ENCODE peak calls at places on chromosomes 3 and 15, in seven cellular contexts. D is tibial nerve, A is tibial artery, V is MM.1S, N is GM23338, Y is IMR-90, J is hepatocyte. P is an unnamed sample. For H3K4me1 and H3K36me3, the result is how much of the 10 kb centered on the place peaks cover.

GRCh38 chr3:146131616-146132410 is 29.2 kb downstream of the PLOD2 start:
- DNase-seq in D (no peak), A (no peak), V (no peak), N (no peak), Y (peak), J (no peak), P (no peak)

GRCh38 chr3:149586871-149587270 is 71.0 kb downstream of the WWTR1 start:
- DNase-seq in D (no peak), A (no peak), V (no peak), N (no peak), Y (peak), J (no peak), P (no peak)

GRCh38 chr15:52730163-52730562 is 51.0 kb upstream of the ATOSA start:
- DNase-seq in D (no peak), A (peak), V (peak), N (no peak), Y (peak), J (no peak), P (no peak)

GRCh38 chr3:98779936-98780335 is 16.8 kb downstream of the ST3GAL6 start:
- DNase-seq in D (no peak), A (no peak), V (no peak), N (no peak), Y (peak), J (no peak), P (no peak)

GRCh38 chr3:49629866-49630265 is 44.3 kb upstream of the APEH start:
- DNase-seq in D (no peak), A (no peak), V (no peak), N (no peak), Y (no peak), J (no peak), P (no peak)

GRCh38 chr3:170738756-170739155 is 131.2 kb downstream of the RPL22L1 start:
- DNase-seq in D (no peak), A (no peak), V (no peak), N (no peak), Y (no peak), J (no peak), P (no peak)

GRCh38 chr3:61704807-61705206 is 143.4 kb downstream of the PTPRG start:
- DNase-seq in D (no peak), A (no peak), V (peak), N (no peak), Y (no peak), J (no peak), P (no peak)

GRCh38 chr15:38226867-38227266 is 25.8 kb upstream of the SPRED1 start:
- DNase-seq in D (peak), A (no peak), V (no peak), N (no peak), Y (peak), J (peak), P (no peak)

GRCh38 chr15:93900476-93901400 is 330.6 kb upstream of the MCTP2 start:
- DNase-seq in D (no peak), A (no peak), V (no peak), N (peak), Y (no peak), J (no peak), P (peak)

GRCh38 chr3:186976802-186977201 is 46.5 kb downstream of the ST6GAL1 start:
- DNase-seq in D (no peak), A (no peak), V (no peak), N (no peak), Y (no peak), J (no peak), P (no peak)

GRCh38 chr3:193841581-193841980 is 248.6 kb downstream of the OPA1 start:
- DNase-seq in D (no peak), A (no peak), V (no peak), N (no peak), Y (no peak), J (no peak), P (no peak)
- H3K4me1 ChIP-seq in D (under half), A (under half), V (under half), N (under half), Y (under half), J (under half), P (under half)

DNA sequence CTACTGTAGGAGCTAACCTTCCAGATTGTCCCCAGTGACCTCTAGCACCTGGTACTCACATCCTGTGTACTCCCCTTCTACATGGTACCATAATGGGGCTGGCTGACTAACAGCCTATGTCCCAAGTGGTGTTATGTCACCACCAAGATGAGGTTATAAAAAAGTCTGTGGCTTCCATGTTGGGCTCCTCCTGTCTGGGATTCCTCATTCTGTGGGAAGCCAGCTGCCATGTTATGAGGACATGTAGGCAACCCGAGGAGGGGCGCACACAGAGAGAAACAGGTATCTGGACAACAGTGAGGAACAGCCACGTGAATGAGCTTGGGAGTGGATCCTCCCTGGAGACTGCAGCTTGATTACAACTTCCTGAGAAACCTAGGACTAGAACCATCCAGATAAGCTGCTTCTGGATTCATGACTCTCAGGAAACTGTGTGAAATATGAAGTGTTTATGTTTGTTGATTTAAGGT is 21.8 kb downstream of the GOLIM4 start:
- DNase-seq in D (no peak), A (no peak), V (no peak), N (no peak), Y (no peak), J (no peak), P (no peak)
- H3K36me3 ChIP-seq in D (under half), A (under half), V (under half), N (under half), Y (under half), J (under half), P (under half)

DNA sequence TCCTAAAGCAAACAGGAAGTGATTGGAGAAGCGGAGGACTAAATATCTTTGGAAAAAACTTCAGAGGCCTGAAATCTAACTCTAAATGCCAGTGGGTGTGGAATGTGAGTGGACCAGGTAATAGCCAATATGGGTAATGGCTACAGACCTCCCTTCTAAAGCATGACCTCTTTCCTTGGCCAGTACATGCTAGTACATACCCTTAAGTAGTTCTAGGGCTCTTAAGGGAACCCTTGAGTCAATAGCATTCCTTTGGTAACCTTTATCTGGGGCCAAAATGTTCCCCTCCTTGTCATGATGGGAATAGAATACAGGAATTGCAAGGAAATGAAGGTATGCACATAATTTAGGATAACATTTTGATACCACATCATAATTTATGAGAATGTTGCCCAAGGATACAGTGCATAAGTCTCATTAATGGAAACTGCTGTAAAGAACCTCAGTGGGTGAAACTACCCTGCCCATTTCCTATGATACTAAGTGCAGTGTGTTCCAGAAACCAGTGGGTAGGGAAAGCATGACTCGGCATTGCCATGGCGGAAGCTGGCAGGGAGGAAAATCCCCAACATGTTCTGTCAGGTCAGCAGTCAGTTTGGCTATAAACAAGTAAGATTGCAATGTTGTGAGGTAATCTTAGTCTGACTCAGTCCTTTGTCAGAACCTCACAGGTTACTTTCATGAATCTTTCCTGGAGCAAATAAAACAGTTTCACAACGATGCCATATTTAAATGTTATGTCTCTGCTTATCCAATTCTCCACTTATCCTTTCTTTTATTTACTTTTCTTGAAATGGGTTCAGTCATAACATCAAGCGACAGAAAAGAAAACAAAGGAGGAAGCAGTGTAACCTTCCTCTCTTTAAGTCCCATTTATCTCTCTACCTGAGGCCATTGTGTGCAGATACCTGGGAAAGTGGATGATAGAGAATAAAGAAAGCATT is 23.5 kb upstream of the RAP2B start:
- DNase-seq in D (no peak), A (peak), V (peak), N (peak), Y (peak), J (peak), P (peak)
- H3K27ac ChIP-seq in D (peak), A (peak), V (peak), N (no peak), Y (peak), J (peak), P (no peak)

GRCh38 chr3:58534592-58535494 is 2.1 kb downstream of the ACOX2 start:
- DNase-seq in D (no peak), A (no peak), V (no peak), N (no peak), Y (no peak), J (no peak), P (no peak)
- H3K4me1 ChIP-seq in D (under half), A (under half), V (under half), N (under half), Y (under half), J (under half), P (under half)

DNA sequence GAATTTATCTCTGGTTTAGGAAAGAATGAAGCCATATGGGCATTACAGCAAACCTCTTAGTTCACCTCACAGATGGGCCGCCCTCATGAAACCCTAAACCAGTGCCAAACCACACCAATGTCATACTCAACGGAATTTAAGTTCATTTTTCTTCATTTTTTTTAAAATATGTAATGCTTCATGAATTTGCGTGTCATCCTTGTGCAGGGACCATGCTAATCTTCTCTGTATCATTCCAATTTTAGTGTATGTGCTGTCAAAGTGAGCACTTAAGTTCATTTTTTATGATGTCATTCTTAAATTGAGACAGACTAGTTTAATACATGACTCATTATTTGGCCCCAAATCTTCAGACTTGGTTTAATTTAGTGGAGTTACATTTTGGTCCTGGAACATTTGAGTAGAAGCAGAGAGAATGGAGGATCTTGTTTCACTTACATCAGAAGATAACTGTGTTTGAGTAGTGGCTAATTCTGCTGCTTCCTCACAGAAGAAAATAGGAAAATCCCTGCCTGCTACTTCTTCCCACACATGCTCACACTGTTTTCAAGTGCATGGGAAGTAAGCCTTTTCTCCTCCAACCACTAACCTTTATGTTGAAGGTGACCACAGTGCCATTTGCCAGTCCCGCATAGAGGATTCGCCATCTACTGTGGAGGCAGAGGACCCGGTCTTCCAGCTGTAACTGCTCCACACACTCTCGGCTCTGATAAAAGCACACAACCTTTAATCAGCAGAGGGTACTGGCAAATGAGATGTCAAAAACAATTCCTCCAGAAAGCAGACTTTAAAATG is 63.3 kb downstream of the ZNF106 start:
- DNase-seq in D (no peak), A (no peak), V (no peak), N (no peak), Y (peak), J (no peak), P (no peak)
- H3K36me3 ChIP-seq in D (half or more), A (half or more), V (under half), N (under half), Y (under half), J (under half), P (under half)

GRCh38 chr15:77992356-77993222 is 84.9 kb downstream of the TBC1D2B start:
- DNase-seq in D (no peak), A (no peak), V (no peak), N (no peak), Y (no peak), J (no peak), P (peak)
- H3K27ac ChIP-seq in D (peak), A (peak), V (no peak), N (no peak), Y (peak), J (peak), P (peak)

DNA sequence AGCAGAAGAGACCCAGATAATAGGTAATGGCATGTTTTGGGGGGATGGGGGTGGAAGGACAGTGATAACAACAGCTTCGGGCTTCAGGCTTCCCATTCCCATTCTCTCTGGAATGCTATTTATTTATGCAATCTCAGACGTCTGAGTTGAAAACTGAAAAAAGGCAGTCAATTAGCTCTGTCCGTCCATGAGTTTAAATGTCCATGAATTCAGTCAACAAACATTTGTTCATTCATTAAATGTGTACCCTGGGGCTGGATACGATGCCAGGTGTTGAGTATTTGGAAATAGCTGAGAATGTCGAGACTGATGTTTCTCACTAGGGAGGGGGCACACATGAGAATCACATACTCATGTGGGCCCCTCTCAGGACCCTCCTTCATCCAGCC is 42.4 kb downstream of the AMOTL2 start:
- DNase-seq in D (no peak), A (no peak), V (no peak), N (peak), Y (no peak), J (no peak), P (no peak)
- H3K4me1 ChIP-seq in D (under half), A (half or more), V (under half), N (half or more), Y (half or more), J (half or more), P (under half)

GRCh38 chr15:79919749-79920511 is 23.1 kb upstream of the MTHFS start:
- DNase-seq in D (no peak), A (no peak), V (no peak), N (no peak), Y (no peak), J (peak), P (no peak)
- H3K36me3 ChIP-seq in D (under half), A (under half), V (under half), N (under half), Y (under half), J (under half), P (under half)

P was measured in aorta.